ENCODE peak calls at places on chromosomes 3 and 15, in seven cellular contexts. One of them, this sample, is unnamed.

GRCh38 chr3:157312366-157312745 is 124.3 kb upstream of the PTX3 start:
- DNase-seq in stimulated activated CD8-positive, alpha-beta memory T cell treated with anti-CD3 and anti-CD28 coated beads, Interleukin-15, amount 100 ng/mL, for 4 hours: no peak
- DNase-seq in activated CD4-positive, alpha-beta T cell treated with anti-CD3 and anti-CD28 coated beads, Interleukin-2, amount 10 ng/mL, durations not matched to agents 7 days and 5 days: no peak
- DNase-seq in A172: no peak
- DNase-seq in cardiac fibroblast: no peak
- DNase-seq in BJ: no peak
- DNase-seq in MM.1S: no peak
- DNase-seq in this sample: no peak

GRCh38 chr15:41494922-41495735 is 1.5 kb downstream of the ITPKA start:
- DNase-seq in stimulated activated CD8-positive, alpha-beta memory T cell treated with anti-CD3 and anti-CD28 coated beads, Interleukin-15, amount 100 ng/mL, for 4 hours: no peak
- DNase-seq in activated CD4-positive, alpha-beta T cell treated with anti-CD3 and anti-CD28 coated beads, Interleukin-2, amount 10 ng/mL, durations not matched to agents 7 days and 5 days: peak; percentile 32
- DNase-seq in A172: no peak
- DNase-seq in cardiac fibroblast: no peak
- DNase-seq in BJ: no peak
- DNase-seq in MM.1S: no peak
- DNase-seq in this sample: no peak

GRCh38 chr15:74432968-74433591 is 678 bp downstream of the SEMA7A start:
- DNase-seq in stimulated activated CD8-positive, alpha-beta memory T cell treated with anti-CD3 and anti-CD28 coated beads, Interleukin-15, amount 100 ng/mL, for 4 hours: no peak
- DNase-seq in activated CD4-positive, alpha-beta T cell treated with anti-CD3 and anti-CD28 coated beads, Interleukin-2, amount 10 ng/mL, durations not matched to agents 7 days and 5 days: no peak
- DNase-seq in A172: no peak
- DNase-seq in cardiac fibroblast: no peak
- DNase-seq in BJ: no peak
- DNase-seq in MM.1S: no peak
- DNase-seq in this sample: no peak

GRCh38 chr3:184336484-184337230 is 743 bp upstream of the FAM131A start:
- DNase-seq in stimulated activated CD8-positive, alpha-beta memory T cell treated with anti-CD3 and anti-CD28 coated beads, Interleukin-15, amount 100 ng/mL, for 4 hours: no peak
- DNase-seq in activated CD4-positive, alpha-beta T cell treated with anti-CD3 and anti-CD28 coated beads, Interleukin-2, amount 10 ng/mL, durations not matched to agents 7 days and 5 days: no peak
- DNase-seq in A172: no peak
- DNase-seq in cardiac fibroblast: peak; percentile 80
- DNase-seq in BJ: no peak
- DNase-seq in MM.1S: no peak
- DNase-seq in this sample: no peak

GRCh38 chr3:38644016-38644661 is 5.3 kb downstream of the SCN5A start:
- DNase-seq in stimulated activated CD8-positive, alpha-beta memory T cell treated with anti-CD3 and anti-CD28 coated beads, Interleukin-15, amount 100 ng/mL, for 4 hours: no peak
- DNase-seq in activated CD4-positive, alpha-beta T cell treated with anti-CD3 and anti-CD28 coated beads, Interleukin-2, amount 10 ng/mL, durations not matched to agents 7 days and 5 days: no peak
- DNase-seq in A172: no peak
- DNase-seq in cardiac fibroblast: no peak
- DNase-seq in BJ: no peak
- DNase-seq in MM.1S: no peak
- DNase-seq in this sample: no peak

GRCh38 chr3:198113219-198114053 is 153.4 kb downstream of the LMLN start:
- DNase-seq in stimulated activated CD8-positive, alpha-beta memory T cell treated with anti-CD3 and anti-CD28 coated beads, Interleukin-15, amount 100 ng/mL, for 4 hours: no peak
- DNase-seq in activated CD4-positive, alpha-beta T cell treated with anti-CD3 and anti-CD28 coated beads, Interleukin-2, amount 10 ng/mL, durations not matched to agents 7 days and 5 days: no peak
- DNase-seq in A172: no peak
- DNase-seq in cardiac fibroblast: peak; percentile 2
- DNase-seq in BJ: no peak
- DNase-seq in MM.1S: no peak
- DNase-seq in this sample: no peak

GRCh38 chr3:184145120-184145524 is 10.0 kb downstream of the EIF2B5 start:
- DNase-seq in stimulated activated CD8-positive, alpha-beta memory T cell treated with anti-CD3 and anti-CD28 coated beads, Interleukin-15, amount 100 ng/mL, for 4 hours: no peak
- DNase-seq in activated CD4-positive, alpha-beta T cell treated with anti-CD3 and anti-CD28 coated beads, Interleukin-2, amount 10 ng/mL, durations not matched to agents 7 days and 5 days: peak; percentile 44
- DNase-seq in A172: peak; percentile 76
- DNase-seq in cardiac fibroblast: peak; percentile 70
- DNase-seq in BJ: no peak
- DNase-seq in MM.1S: peak; percentile 50
- DNase-seq in this sample: no peak

GRCh38 chr3:61236556-61236955 is 14.7 kb downstream of the FHIT start:
- DNase-seq in stimulated activated CD8-positive, alpha-beta memory T cell treated with anti-CD3 and anti-CD28 coated beads, Interleukin-15, amount 100 ng/mL, for 4 hours: no peak
- DNase-seq in activated CD4-positive, alpha-beta T cell treated with anti-CD3 and anti-CD28 coated beads, Interleukin-2, amount 10 ng/mL, durations not matched to agents 7 days and 5 days: no peak
- DNase-seq in A172: no peak
- DNase-seq in cardiac fibroblast: no peak
- DNase-seq in BJ: no peak
- DNase-seq in MM.1S: peak; percentile 35
- DNase-seq in this sample: no peak

GRCh38 chr3:191740712-191741111 is 279.7 kb downstream of the PYDC2 start:
- DNase-seq in stimulated activated CD8-positive, alpha-beta memory T cell treated with anti-CD3 and anti-CD28 coated beads, Interleukin-15, amount 100 ng/mL, for 4 hours: no peak
- DNase-seq in activated CD4-positive, alpha-beta T cell treated with anti-CD3 and anti-CD28 coated beads, Interleukin-2, amount 10 ng/mL, durations not matched to agents 7 days and 5 days: no peak
- DNase-seq in A172: peak; percentile 18
- DNase-seq in cardiac fibroblast: no peak
- DNase-seq in BJ: no peak
- DNase-seq in MM.1S: no peak
- DNase-seq in this sample: no peak